ENCODE peak calls at places on chromosome 1, in seven cellular contexts. O, Y, R, B, D, X and E are unnamed samples.

GRCh38 chr1:153649137-153649866 is 9.2 kb upstream of the SNAPIN start:
- DNase-seq in O (no peak), Y (no peak), R (no peak), B (no peak), D (peak; percentile 54), X (no peak), E (no peak)

GRCh38 chr1:88982055-88982454 is 10.4 kb downstream of the KYAT3 start:
- DNase-seq in O (no peak), Y (no peak), R (no peak), B (no peak), D (no peak), X (no peak), E (no peak)

GRCh38 chr1:109535481-109535880 is 4.2 kb upstream of the GPR61 start:
- DNase-seq in O (no peak), Y (no peak), R (no peak), B (no peak), D (no peak), X (no peak), E (no peak)

GRCh38 chr1:207698822-207699483 is 52.9 kb upstream of the CD46 start:
- DNase-seq in O (peak; percentile 77), Y (no peak), R (peak; percentile 69), B (peak; percentile 65), D (peak; percentile 69), X (peak; percentile 46), E (peak; percentile 27)

GRCh38 chr1:8985915-8986813 is 40.1 kb downstream of the SLC2A7 start:
- DNase-seq in O (peak; percentile 94), Y (peak; percentile 73), R (no peak), B (no peak), D (peak; percentile 79), X (peak; percentile 98), E (peak; percentile 64)

GRCh38 chr1:220274122-220274855 is 2.0 kb upstream of the RAB3GAP2 start:
- DNase-seq in O (no peak), Y (peak; percentile 52), R (no peak), B (no peak), D (no peak), X (no peak), E (no peak)

GRCh38 chr1:97190326-97190725 is 468.7 kb downstream of the PTBP2 start:
- DNase-seq in O (no peak), Y (no peak), R (no peak), B (no peak), D (no peak), X (no peak), E (no peak)

GRCh38 chr1:203126151-203126865 is 1.2 kb upstream of the ADORA1 start:
- DNase-seq in O (no peak), Y (no peak), R (peak; percentile 56), B (no peak), D (no peak), X (no peak), E (no peak)

GRCh38 chr1:183272390-183272801 is 86.3 kb downstream of the LAMC2 start:
- DNase-seq in O (no peak), Y (no peak), R (no peak), B (no peak), D (no peak), X (no peak), E (no peak)

GRCh38 chr1:23979387-23980005 is 631 bp downstream of the SRSF10 start:
- DNase-seq in O (no peak), Y (no peak), R (peak; percentile 16), B (no peak), D (no peak), X (no peak), E (no peak)

GRCh38 chr1:23977854-23978191 is 2.3 kb downstream of the SRSF10 start:
- DNase-seq in O (no peak), Y (no peak), R (no peak), B (no peak), D (no peak), X (no peak), E (no peak)

GRCh38 chr1:23978825-23979224 is 1.3 kb downstream of the SRSF10 start:
- DNase-seq in O (no peak), Y (no peak), R (no peak), B (no peak), D (no peak), X (no peak), E (no peak)

GRCh38 chr1:23980725-23981063 is 567 bp upstream of the SRSF10 start:
- DNase-seq in O (peak; percentile 42), Y (no peak), R (peak; percentile 23), B (peak; percentile 82), D (peak; percentile 45), X (no peak), E (no peak)

DNA sequence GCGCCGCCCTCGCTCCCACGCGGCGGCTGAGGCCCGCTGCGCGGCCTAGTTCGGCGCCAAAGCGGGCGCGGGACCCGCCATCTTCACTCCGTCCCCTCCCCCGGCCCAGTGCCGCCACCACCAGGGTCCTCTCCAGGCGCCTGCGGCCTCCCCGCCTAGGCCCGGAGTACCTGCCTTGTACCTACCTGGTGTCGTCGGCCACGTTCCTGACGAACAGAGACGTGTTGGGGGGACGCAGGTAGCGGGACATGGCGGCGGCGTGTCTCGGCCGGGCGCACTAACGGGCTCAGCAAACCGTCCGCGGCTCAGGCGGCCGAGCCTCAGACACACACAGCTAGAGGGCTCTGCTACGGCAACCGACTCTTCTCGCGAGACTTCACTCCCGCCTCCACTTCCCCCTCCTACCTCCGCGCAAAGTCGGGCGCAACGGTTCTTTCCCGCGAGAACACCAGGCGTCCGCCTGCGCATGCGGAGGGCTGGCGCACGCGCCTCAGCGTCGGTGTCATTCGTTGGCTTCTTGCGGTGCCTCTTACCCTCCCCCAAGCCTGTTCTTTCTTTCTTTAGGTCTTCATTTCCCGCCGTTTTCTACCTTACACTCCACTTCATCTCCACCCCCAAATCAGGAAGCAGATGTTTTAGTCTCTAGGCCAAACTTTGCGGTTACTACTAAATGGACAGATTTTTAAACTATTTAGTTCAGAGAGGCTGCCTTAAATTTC is at the start of gene SRSF10:
- DNase-seq in O (peak; percentile 99), Y (peak; percentile 98), R (peak; percentile 99), B (peak; percentile 100), D (peak; percentile 98), X (peak; percentile 98), E (peak; percentile 99)
- TF ChIP-seq CTCF in O (peak; percentile 7), Y (peak; percentile 39), R (peak; percentile 23), B (peak; percentile 45), D (no peak), X (no peak), E (no peak)

DNA sequence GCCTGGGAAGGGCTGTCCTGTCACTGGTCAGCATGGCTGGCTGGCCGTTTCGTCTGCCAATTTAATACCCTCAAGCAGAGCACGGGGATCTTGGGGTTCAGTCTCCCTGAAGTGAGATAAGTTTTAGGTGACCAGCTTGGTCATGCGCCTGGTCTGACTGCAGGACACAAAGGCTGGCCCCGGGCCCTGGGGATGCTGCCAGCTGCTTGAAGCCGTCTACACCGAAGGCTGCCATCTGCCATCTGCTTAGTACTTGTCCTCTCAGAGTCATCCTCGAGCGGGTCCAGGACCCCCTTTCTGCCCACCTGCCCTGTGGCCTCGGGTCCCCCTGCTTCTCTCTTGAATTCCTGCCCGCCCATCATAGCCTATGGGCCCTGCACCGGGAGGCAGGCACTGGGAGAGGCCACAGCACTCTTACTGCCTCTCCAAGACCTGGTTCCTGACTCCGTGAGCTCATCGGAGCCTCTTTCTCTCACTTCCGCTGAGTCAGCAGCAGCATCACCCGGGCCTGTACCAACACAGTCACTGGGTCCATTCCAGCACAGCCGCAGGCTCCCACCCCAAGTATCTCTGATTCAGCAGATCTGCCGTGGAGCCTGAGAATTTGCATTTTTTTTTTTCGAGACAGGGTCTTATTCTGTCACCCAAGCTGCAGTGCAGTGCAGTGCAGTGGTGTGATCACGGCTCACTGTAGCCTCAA is 7.0 kb downstream of the FBLIM1 start:
- DNase-seq in O (no peak), Y (no peak), R (no peak), B (no peak), D (no peak), X (no peak), E (no peak)
- H3K4me3 ChIP-seq in O (no peak overlapping the region), Y (no peak overlapping the region), R (no peak overlapping the region), B (no peak overlapping the region), D (peak overlapping the region; percentile 19), X (no peak overlapping the region), E (no peak overlapping the region)

GRCh38 chr1:22750671-22751016 is 40.0 kb downstream of the EPHB2 start:
- DNase-seq in O (no peak), Y (no peak), R (no peak), B (no peak), D (no peak), X (peak; percentile 39), E (no peak)

GRCh38 chr1:22752339-22752738 is 41.7 kb downstream of the EPHB2 start:
- DNase-seq in O (no peak), Y (no peak), R (no peak), B (no peak), D (no peak), X (no peak), E (no peak)

GRCh38 chr1:22749919-22750670 is 39.5 kb downstream of the EPHB2 start:
- DNase-seq in O (peak; percentile 39), Y (no peak), R (peak; percentile 57), B (peak; percentile 5), D (peak; percentile 29), X (peak; percentile 66), E (no peak)

GRCh38 chr1:22749503-22749902 is 38.9 kb downstream of the EPHB2 start:
- DNase-seq in O (no peak), Y (no peak), R (no peak), B (no peak), D (no peak), X (no peak), E (no peak)

DNA sequence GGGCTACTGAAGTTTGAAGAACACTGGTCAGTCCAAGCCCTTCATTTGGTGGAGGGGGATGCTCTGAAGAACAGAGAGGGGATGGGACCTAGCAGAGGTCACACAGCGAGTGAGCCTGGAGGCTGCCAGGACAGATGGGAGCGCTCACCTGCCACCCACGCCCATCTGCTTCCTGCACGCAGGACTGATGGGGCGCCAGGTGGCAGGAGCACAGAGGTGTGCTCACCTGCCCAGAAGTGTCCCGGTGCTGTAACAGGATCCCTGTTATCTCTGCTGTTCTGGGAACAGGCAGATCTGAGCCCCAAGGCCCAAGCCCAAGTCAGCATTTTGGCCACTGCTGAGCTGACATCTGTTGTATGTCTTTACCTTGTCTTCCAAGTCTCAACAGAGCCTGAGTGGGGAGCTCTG is 40.5 kb downstream of the EPHB2 start:
- DNase-seq in O (no peak), Y (no peak), R (no peak), B (no peak), D (peak; percentile 34), X (peak; percentile 63), E (peak; percentile 65)
- H3K4me1 ChIP-seq in O (peaks cover 21% of the 10 kb centered on the region), Y (peaks cover 29% of the 10 kb centered on the region), R (peaks cover 19% of the 10 kb centered on the region), B (no peaks in the 10 kb centered on the region), D (peaks cover 12% of the 10 kb centered on the region), X (peaks cover 10% of the 10 kb centered on the region), E (no peaks in the 10 kb centered on the region)

DNA sequence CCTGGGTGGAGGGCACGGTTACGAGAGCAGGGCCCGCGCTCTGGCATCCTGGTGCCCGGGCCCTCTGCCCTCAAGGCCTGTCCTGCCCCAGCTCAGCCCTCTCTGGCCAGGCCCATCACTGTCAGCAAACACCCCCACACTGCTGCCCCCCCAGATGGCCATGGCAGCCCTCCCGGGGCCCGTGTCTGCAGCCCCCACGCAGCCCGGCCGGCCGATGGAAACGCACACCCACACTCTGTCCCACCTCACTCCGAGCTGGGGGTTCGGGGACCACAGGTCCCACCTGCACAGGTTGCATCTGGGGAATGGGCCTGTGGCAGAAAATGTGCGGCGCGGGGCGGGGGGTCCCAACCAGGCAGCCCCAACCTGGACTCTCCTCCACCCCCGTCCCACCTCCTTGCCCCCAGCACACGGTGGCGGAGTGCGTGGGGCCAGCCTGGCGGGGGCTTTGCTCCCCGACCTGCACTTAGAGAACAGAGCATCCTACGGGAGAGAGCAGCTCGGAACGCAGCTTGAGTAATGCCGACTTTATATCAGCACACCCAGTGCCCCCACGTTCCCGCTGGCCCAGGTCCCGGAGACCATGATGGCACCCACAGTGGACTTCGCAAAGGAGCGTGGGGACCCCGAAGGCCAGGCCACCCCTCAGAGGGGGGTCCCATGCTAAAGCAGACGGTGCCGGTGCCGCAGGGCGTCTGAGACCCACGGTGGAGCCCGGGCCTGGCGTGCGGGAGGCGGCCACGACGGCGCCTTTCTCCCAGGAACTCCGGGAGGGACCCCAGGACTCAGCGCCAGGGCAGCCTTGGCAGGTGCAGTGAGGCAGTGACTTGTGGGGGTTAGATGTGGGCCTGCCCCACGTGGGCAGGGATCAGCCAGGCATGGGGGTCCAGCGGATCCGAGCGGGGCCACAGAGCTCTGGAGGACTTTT is 7.5 kb upstream of the RNF223 start:
- DNase-seq in O (peak; percentile 19), Y (no peak), R (no peak), B (no peak), D (peak; percentile 20), X (no peak), E (peak; percentile 45)
- TF ChIP-seq CTCF in O (no peak), Y (no peak), R (no peak), B (no peak), D (no peak), X (no peak), E (no peak)